ENCODE peak calls at places on chromosomes 5 and 9, in six cellular contexts. S is prostate gland; J is mammary epithelial cell; M is CD8-positive, alpha-beta T cell; T is endothelial cell of umbilical vein; Z is GM23338. H is an unnamed sample.

GRCh38 chr5:79640571-79641055 is 28.4 kb downstream of the TENT2 start:
- DNase-seq in S (no peak), J (no peak), M (no peak), T (no peak), Z (no peak), H (no peak)

GRCh38 chr5:122929980-122930379 is 84.6 kb downstream of the SNX24 start:
- DNase-seq in S (no peak), J (no peak), M (no peak), T (no peak), Z (no peak), H (no peak)

GRCh38 chr9:129317179-129318011 is 139.3 kb upstream of the IER5L start:
- DNase-seq in S (no peak), J (no peak), M (no peak), T (no peak), Z (peak; percentile 48), H (peak; percentile 58)

GRCh38 chr5:151150484-151151262 is 6.9 kb downstream of the ANXA6 start:
- DNase-seq in S (no peak), J (no peak), M (peak; percentile 76), T (peak; percentile 38), Z (no peak), H (peak; percentile 60)

GRCh38 chr5:94793816-94794198 is 175.3 kb downstream of the SLF1 start:
- DNase-seq in S (no peak), J (peak; percentile 5), M (no peak), T (no peak), Z (no peak), H (no peak)

GRCh38 chr5:39633057-39633456 is 208.3 kb upstream of the DAB2 start:
- DNase-seq in S (no peak), J (no peak), M (no peak), T (no peak), Z (no peak), H (no peak)

GRCh38 chr5:146079695-146080361 is 25.5 kb downstream of the PLAC8L1 start:
- DNase-seq in S (no peak), J (peak; percentile 80), M (no peak), T (no peak), Z (no peak), H (no peak)

GRCh38 chr5:33937700-33938506 is 1.7 kb downstream of the RXFP3 start:
- DNase-seq in S (no peak), J (no peak), M (no peak), T (no peak), Z (peak; percentile 37), H (no peak)

GRCh38 chr5:135379052-135379654 is 19.9 kb downstream of the MACROH2A1 start:
- DNase-seq in S (no peak), J (peak; percentile 73), M (no peak), T (no peak), Z (no peak), H (no peak)

GRCh38 chr5:82413302-82414042 is 135.3 kb upstream of the RPS23 start:
- DNase-seq in S (no peak), J (peak; percentile 92), M (no peak), T (no peak), Z (no peak), H (no peak)

GRCh38 chr5:176175101-176175852 is 62.9 kb upstream of the SIMC1 start:
- DNase-seq in S (no peak), J (no peak), M (no peak), T (no peak), Z (no peak), H (no peak)

GRCh38 chr5:89457411-89458329 is 574.7 kb upstream of the MEF2C start:
- DNase-seq in S (peak; percentile 33), J (peak; percentile 91), M (no peak), T (peak; percentile 53), Z (no peak), H (no peak)

GRCh38 chr5:124789104-124789605 is 42.7 kb upstream of the ZNF608 start:
- DNase-seq in S (no peak), J (no peak), M (no peak), T (no peak), Z (no peak), H (no peak)

GRCh38 chr5:164747371-164747770 is 1242.0 kb downstream of the MAT2B start:
- DNase-seq in S (no peak), J (no peak), M (no peak), T (no peak), Z (no peak), H (no peak)

GRCh38 chr5:145228564-145228963 is 606.6 kb downstream of the PRELID2 start:
- DNase-seq in S (no peak), J (no peak), M (no peak), T (no peak), Z (no peak), H (no peak)

GRCh38 chr9:118009585-118009984 is 305.4 kb downstream of the TLR4 start:
- DNase-seq in S (no peak), J (no peak), M (no peak), T (no peak), Z (peak; percentile 63), H (peak; percentile 11)

GRCh38 chr5:73797142-73797530 is 171.1 kb downstream of the ARHGEF28 start:
- DNase-seq in S (no peak), J (no peak), M (no peak), T (no peak), Z (no peak), H (no peak)

GRCh38 chr5:169161022-169161680 is 139.8 kb downstream of the SLIT3 start:
- DNase-seq in S (peak; percentile 34), J (peak; percentile 79), M (no peak), T (peak; percentile 53), Z (peak; percentile 35), H (no peak)

GRCh38 chr5:158463188-158463587 is 604.2 kb upstream of the CLINT1 start:
- DNase-seq in S (no peak), J (peak; percentile 32), M (no peak), T (no peak), Z (no peak), H (no peak)

GRCh38 chr9:109258619-109259321 is 62.1 kb downstream of the EPB41L4B start:
- DNase-seq in S (no peak), J (no peak), M (no peak), T (no peak), Z (peak; percentile 73), H (peak; percentile 28)

GRCh38 chr5:127963931-127964330 is 119.6 kb upstream of the SLC12A2 start:
- DNase-seq in S (no peak), J (no peak), M (no peak), T (no peak), Z (no peak), H (no peak)

GRCh38 chr5:100776244-100776643 is 126.8 kb downstream of the ST8SIA4 start:
- DNase-seq in S (no peak), J (no peak), M (no peak), T (no peak), Z (no peak), H (no peak)

GRCh38 chr5:67693956-67694564 is 497.5 kb upstream of the CD180 start:
- DNase-seq in S (peak; percentile 78), J (no peak), M (no peak), T (no peak), Z (no peak), H (no peak)

GRCh38 chr5:14900661-14901461 is 29.3 kb upstream of the ANKH start:
- DNase-seq in S (no peak), J (no peak), M (no peak), T (peak; percentile 8), Z (no peak), H (no peak)

GRCh38 chr5:169778622-169779596 is 141.8 kb downstream of the DOCK2 start:
- DNase-seq in S (no peak), J (no peak), M (no peak), T (no peak), Z (no peak), H (no peak)

GRCh38 chr5:124677376-124677998 is 69.0 kb downstream of the ZNF608 start:
- DNase-seq in S (no peak), J (no peak), M (no peak), T (peak; percentile 60), Z (no peak), H (no peak)

GRCh38 chr9:117135481-117135880 is 279.4 kb downstream of the ASTN2 start:
- DNase-seq in S (no peak), J (no peak), M (no peak), T (no peak), Z (no peak), H (no peak)

GRCh38 chr9:133830310-133830709 is 92.2 kb upstream of the SARDH start:
- DNase-seq in S (no peak), J (peak; percentile 12), M (no peak), T (no peak), Z (no peak), H (no peak)
- H3K27ac ChIP-seq in S (no peak overlapping the region), J (no peak overlapping the region), M (no peak overlapping the region), T (no peak overlapping the region), Z (no peak overlapping the region), H (no peak overlapping the region)

GRCh38 chr5:93607367-93608258 is 24.6 kb downstream of the NR2F1 start:
- DNase-seq in S (no peak), J (peak; percentile 41), M (peak; percentile 33), T (peak; percentile 74), Z (peak; percentile 94), H (peak; percentile 54)
- TF ChIP-seq CTCF in S (peak; percentile 16), J (peak; percentile 38), M (peak; percentile 53), T (peak; percentile 28), Z (peak; percentile 81), H (peak; percentile 74)

GRCh38 chr9:137221477-137222111 is 446 bp downstream of the RNF208 start:
- DNase-seq in S (no peak), J (no peak), M (no peak), T (no peak), Z (peak; percentile 71), H (no peak)
- H3K27ac ChIP-seq in S (peak overlapping the region; percentile 50), J (no peak overlapping the region), M (no peak overlapping the region), T (no peak overlapping the region), Z (no peak overlapping the region), H (no peak overlapping the region)

GRCh38 chr5:62780888-62781287 is 202.3 kb downstream of the LRRC70 start:
- DNase-seq in S (no peak), J (no peak), M (no peak), T (no peak), Z (peak; percentile 69), H (no peak)
- TF ChIP-seq CTCF in S (no peak), J (no peak), M (no peak), T (no peak), Z (peak; percentile 60), H (no peak)

DNA sequence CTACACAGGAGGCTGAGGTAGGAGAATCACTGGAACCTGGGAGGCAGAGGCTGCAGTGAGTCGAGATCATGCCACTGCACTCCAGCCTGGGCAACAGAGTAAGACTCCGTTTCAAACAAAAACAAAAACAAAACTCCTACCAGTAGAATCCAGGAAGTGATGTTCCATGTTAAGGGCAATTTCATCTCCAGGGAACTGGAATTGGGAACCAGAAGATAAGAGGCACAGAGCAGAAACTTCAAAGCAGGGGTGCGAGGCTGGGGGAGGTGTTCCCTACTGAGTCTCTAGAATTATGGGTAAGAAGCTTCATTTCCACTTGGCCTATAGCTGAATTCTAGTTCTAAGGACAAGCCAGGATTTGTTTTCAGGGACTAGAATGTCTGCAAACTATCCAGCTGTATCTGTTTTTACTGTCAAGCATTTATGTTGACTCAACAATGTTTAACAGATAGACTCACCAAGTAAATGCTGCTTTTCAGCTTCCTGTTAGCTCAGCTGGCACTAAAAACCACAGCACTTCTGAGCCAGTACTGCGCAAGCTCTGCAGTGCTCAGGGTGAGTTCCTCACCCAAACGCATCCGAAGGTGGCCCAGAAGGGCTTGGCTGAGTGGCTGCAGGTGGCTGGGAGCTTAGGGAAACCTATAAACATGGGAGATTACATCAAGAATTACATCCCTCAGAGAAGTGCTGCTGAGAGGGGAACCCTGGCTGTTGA is 320.1 kb downstream of the MTRR start:
- DNase-seq in S (peak; percentile 61), J (no peak), M (no peak), T (no peak), Z (no peak), H (no peak)
- H3K27ac ChIP-seq in S (no peak overlapping the region), J (no peak overlapping the region), M (no peak overlapping the region), T (no peak overlapping the region), Z (no peak overlapping the region), H (no peak overlapping the region)

GRCh38 chr5:9851458-9851857 is 221.3 kb upstream of the TAS2R1 start:
- DNase-seq in S (no peak), J (peak; percentile 23), M (no peak), T (no peak), Z (no peak), H (peak; percentile 64)
- TF ChIP-seq CTCF in S (no peak), J (no peak), M (no peak), T (no peak), Z (peak; percentile 49), H (peak; percentile 77)